ENCODE peak calls at places on chromosomes 16 and 17, in eight cellular contexts. J is sciatic nerve; Y is activated CD8-positive, alpha-beta T cell treated with anti-CD3 and anti-CD28 coated beads for 36 hours; X is naive thymus-derived CD8-positive, alpha-beta T cell; K is stimulated activated CD4-positive, alpha-beta T cell treated with anti-CD3 and anti-CD28 coated beads, Interleukin-12 subunit alpha, Interleukin-12 subunit beta, amount 100 ng/mL, for 4 hours; C is NCI-H748 treated with DMSO at 0.1 percent for 48 hours; O is coronary artery; N is left lung. R is an unnamed sample.

GRCh38 chr17:75087182-75087557 is 584 bp upstream of the SLC16A5 start:
- DNase-seq in J (no peak), Y (no peak), X (no peak), K (no peak), C (no peak), O (no peak), N (no peak), R (no peak)

GRCh38 chr16:22373662-22374310 is 633 bp downstream of the CDR2 start:
- DNase-seq in J (peak; percentile 72), Y (peak; percentile 51), X (peak; percentile 17), K (peak; percentile 39), C (no peak), O (peak; percentile 77), N (peak; percentile 89), R (no peak)

GRCh38 chr16:6021544-6021943 is 923.9 kb upstream of the EEF2KMT start:
- DNase-seq in J (no peak), Y (no peak), X (no peak), K (no peak), C (no peak), O (no peak), N (no peak), R (no peak)

GRCh38 chr16:31477220-31478216 is 5.4 kb upstream of the SLC5A2 start:
- DNase-seq in J (no peak), Y (peak; percentile 60), X (no peak), K (no peak), C (no peak), O (no peak), N (peak; percentile 92), R (no peak)

GRCh38 chr16:16861546-16861945 is 482.6 kb downstream of the NPIPA7 start:
- DNase-seq in J (peak; percentile 68), Y (peak; percentile 66), X (peak; percentile 40), K (peak; percentile 33), C (peak; percentile 7), O (no peak), N (no peak), R (peak; percentile 19)

GRCh38 chr17:78708510-78708973 is 73.5 kb downstream of the CYTH1 start:
- DNase-seq in J (peak; percentile 80), Y (peak; percentile 65), X (peak; percentile 49), K (peak; percentile 59), C (peak; percentile 15), O (no peak), N (peak; percentile 85), R (peak; percentile 65)

GRCh38 chr17:50808888-50809287 is 26.5 kb upstream of the WFIKKN2 start:
- DNase-seq in J (no peak), Y (no peak), X (no peak), K (no peak), C (no peak), O (no peak), N (no peak), R (no peak)

GRCh38 chr16:12260647-12261262 is 284.2 kb downstream of the SNX29 start:
- DNase-seq in J (no peak), Y (no peak), X (no peak), K (no peak), C (no peak), O (no peak), N (no peak), R (no peak)

GRCh38 chr16:71629617-71630016 is 3.6 kb downstream of the MARVELD3 start:
- DNase-seq in J (no peak), Y (no peak), X (no peak), K (no peak), C (no peak), O (no peak), N (no peak), R (no peak)

GRCh38 chr17:47204722-47205418 is 4.3 kb upstream of the MYL4 start:
- DNase-seq in J (no peak), Y (peak; percentile 42), X (no peak), K (no peak), C (no peak), O (no peak), N (no peak), R (no peak)

GRCh38 chr16:64159986-64160385 is 961.9 kb downstream of the CDH11 start:
- DNase-seq in J (no peak), Y (no peak), X (no peak), K (no peak), C (no peak), O (no peak), N (no peak), R (peak; percentile 53)

GRCh38 chr17:73545109-73545508 is 99.1 kb downstream of the SDK2 start:
- DNase-seq in J (no peak), Y (no peak), X (no peak), K (no peak), C (no peak), O (no peak), N (peak; percentile 30), R (no peak)